ENCODE peak calls at places on chromosomes 1 and 21, in four cellular contexts. T is endothelial cell, Q is left lung, G is foreskin fibroblast. J is an unnamed sample.

GRCh38 chr1:15757575-15758401 is 807 bp upstream of the FBLIM1 start:
- DNase-seq in T (no peak), Q (no peak), G (peak; percentile 74), J (no peak)

GRCh38 chr1:31243451-31244286 is 4.0 kb upstream of the NKAIN1 start:
- DNase-seq in T (no peak), G (no peak), Q (no peak), J (no peak)

GRCh38 chr1:200150721-200151120 is 123.2 kb downstream of the NR5A2 start:
- DNase-seq in T (no peak), G (peak; percentile 91), Q (no peak), J (no peak)

GRCh38 chr1:221620437-221621384 is 121.2 kb downstream of the DUSP10 start:
- DNase-seq in Q (no peak), G (peak; percentile 70), T (no peak), J (no peak)

GRCh38 chr1:21573971-21574458 is 64.8 kb downstream of the ALPL start:
- DNase-seq in G (peak; percentile 79), Q (peak; percentile 87), T (peak; percentile 71), J (peak; percentile 53)

GRCh38 chr21:35063428-35064172 is 14.5 kb upstream of the RUNX1 start:
- DNase-seq in Q (no peak), G (no peak), T (no peak), J (no peak)

GRCh38 chr1:151158751-151159251 is 2.4 kb downstream of the TNFAIP8L2 start:
- DNase-seq in T (no peak), Q (peak; percentile 81), G (no peak), J (no peak)

GRCh38 chr1:25182629-25183028 is 49.7 kb downstream of the SYF2 start:
- DNase-seq in G (peak; percentile 8), T (no peak), Q (no peak), J (no peak)

GRCh38 chr21:43193651-43194302 is 25.0 kb downstream of the CRYAA start:
- DNase-seq in Q (no peak), G (peak; percentile 81), T (no peak), J (peak; percentile 17)

DNA sequence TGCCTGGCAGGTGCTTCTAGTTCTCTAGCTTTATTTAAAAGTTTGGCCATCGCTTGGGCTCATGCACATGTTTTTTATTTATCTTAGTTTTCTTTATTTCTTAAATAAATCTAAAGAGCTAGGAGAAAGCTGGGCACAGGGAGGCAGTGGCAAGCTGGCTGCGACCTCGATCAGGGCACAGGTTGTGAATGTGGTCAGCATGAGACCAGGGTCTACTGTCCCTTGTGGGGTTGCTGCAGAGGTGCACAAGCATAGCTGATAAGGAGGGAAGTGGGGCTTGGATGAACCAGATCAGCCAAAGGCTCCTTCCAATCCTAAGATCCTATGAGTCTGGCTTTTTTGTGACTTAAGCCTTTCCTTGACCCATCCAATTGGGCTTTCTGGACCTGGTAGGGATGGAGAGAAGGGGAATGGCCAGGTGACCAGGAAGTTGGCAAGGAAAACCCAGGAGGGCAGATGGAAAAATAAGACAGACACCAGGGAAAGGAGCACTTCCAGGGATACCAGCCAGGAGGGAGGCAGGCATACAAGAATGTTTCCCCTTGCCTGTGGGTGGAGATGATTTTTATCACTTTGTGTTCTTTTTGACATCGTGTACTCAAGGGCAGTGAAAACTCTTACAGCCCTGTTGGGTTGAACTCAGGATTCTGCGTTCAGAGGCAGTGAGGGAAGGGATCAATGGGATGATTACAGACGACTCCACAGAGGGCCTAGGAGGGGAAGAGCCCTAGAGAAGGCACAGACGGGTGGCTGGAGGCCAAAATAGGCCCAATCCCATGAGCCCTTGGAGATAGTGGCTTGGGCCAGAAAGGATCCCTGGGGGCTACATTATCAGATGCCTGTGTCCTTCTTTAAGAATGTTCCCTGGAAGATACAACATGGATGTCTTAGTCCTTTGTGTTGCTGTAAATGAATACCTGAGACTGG is 8.5 kb downstream of the CYP4B1 start:
- DNase-seq in T (no peak), Q (no peak), G (no peak), J (no peak)
- TF ChIP-seq CTCF in T (no peak), Q (no peak), G (no peak), J (no peak)

GRCh38 chr1:13539683-13540082 is 25.9 kb upstream of the LRRC38 start:
- DNase-seq in Q (no peak), T (no peak), G (no peak), J (no peak)
- TF ChIP-seq CTCF in Q (no peak), T (no peak), G (no peak), J (no peak)

DNA sequence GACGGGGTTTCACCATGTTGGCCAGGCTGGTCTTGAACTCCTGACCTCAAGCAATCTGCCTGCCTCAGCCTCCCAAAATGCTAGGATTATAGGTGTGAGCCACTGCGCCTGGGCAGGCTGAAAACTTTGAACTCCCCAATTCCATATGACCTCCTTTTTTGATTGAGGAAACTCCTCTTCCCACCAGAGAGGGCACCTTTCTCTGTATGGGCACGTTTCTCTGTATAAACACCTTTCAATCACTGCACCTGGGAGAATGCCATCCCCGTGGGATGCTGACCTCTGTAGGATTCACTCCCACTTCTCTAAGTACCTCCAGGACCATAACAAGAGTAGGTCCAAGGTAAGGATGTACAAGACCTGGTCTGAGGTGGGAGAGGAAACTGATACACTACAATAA is 9.7 kb upstream of the TEDDM1 start:
- DNase-seq in G (no peak), T (no peak), Q (no peak), J (no peak)
- TF ChIP-seq CTCF in G (no peak), T (no peak), Q (no peak), J (no peak)

DNA sequence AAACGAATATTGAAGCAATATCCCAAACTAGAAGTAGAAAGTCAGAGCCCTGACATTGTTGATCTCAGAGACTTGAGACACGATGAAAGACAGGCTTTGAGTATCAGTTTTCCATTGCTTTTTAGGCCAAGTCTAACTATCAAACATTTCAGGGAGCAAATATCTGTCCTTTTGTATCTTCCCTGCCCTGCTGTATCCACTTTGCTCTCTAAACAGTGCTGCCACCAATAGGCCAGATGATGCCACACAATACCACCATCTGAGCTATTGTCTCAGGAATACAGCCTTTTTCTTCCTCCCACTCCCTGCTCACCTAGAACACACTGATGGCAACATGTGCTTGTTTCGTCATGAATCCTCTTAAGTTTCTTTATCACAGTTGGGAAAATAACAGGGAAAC is 62.6 kb upstream of the SPAG17 start:
- DNase-seq in Q (no peak), T (peak; percentile 20), G (peak; percentile 33), J (no peak)
- TF ChIP-seq CTCF in Q (no peak), T (no peak), G (peak; percentile 40), J (no peak)

DNA sequence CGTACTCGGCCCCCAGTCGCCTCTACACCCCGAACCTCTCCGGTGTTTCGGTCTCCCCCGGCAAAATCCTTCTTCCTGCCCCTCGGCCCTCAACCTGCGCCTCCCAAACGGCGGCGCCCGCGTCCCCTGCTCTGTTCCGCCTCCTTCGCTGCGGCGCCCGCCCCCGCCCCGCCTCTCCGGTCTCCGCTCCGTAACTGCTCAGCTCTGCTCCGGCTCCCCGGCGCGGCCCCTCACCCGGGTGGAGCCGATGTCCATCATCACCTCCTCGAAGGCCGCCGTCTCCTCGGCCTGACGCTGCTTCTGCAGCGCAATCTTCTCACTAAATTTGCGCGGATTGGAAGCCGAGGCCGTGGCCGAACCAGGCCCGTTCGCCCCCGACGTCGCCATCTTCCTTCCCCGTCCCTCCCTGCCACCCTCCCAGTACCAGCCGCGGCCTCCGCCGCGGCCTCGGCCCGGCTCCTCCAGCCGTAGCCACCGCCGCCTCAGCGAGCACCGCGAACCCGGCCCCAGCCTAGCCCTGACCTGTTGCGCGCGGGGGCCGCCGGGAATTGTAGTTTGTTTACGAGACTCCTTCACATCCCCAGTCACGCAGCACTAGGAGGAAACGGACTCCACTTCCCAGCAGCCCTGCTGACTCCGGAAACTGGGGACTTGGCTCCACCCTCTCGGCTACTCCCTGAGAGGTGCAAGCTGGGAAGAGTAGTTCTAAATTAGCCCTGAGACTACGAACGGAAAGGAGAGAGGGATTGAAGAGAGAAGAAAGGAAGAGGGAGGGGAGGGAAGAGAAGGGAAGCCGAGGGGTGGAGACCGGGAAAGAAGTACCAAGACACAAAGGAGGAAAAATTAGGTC is at the start of gene CRTC2:
- DNase-seq in G (peak; percentile 99), T (peak; percentile 94), Q (peak; percentile 99), J (peak; percentile 99)
- TF ChIP-seq CTCF in G (no peak), T (no peak), Q (no peak), J (no peak)

GRCh38 chr21:33479679-33480480 is at the start of gene TMEM50B:
- DNase-seq in T (peak; percentile 96), Q (peak; percentile 100), G (peak; percentile 99), J (peak; percentile 84)

GRCh38 chr21:33477066-33477465 is 2.7 kb downstream of the TMEM50B start:
- DNase-seq in T (no peak), G (no peak), Q (no peak), J (no peak)

GRCh38 chr21:33478182-33478581 is 1.6 kb downstream of the TMEM50B start:
- DNase-seq in T (no peak), Q (no peak), G (peak; percentile 8), J (no peak)

GRCh38 chr21:33480481-33481103 is 818 bp upstream of the TMEM50B start:
- DNase-seq in G (no peak), T (no peak), Q (no peak), J (no peak)

GRCh38 chr21:33478858-33479678 is 706 bp downstream of the TMEM50B start:
- DNase-seq in T (peak; percentile 43), Q (peak; percentile 86), G (peak; percentile 69), J (no peak)
- TF ChIP-seq CTCF in T (no peak), Q (no peak), G (peak; percentile 12), J (peak; percentile 20)

DNA sequence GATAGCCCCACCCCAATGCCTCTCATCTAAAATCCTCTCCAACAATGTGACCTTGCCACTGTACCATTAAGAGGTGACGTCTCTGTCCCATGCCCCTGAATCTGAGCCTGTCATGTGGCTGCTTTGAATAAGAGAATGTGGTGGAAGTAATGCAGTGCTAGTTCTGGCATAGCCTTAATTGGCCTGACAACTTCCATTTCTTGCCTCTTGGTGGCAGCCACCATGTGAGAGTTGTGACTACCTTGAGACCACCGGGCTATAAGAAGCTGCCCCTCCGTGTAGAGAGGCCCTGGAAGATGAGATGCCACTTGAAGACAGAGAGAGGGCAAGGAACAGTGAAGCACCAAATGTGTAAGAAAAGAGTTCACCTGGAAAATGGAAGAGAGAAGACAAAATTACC is 95.4 kb downstream of the POFUT2 start:
- DNase-seq in T (no peak), G (no peak), Q (no peak), J (no peak)
- TF ChIP-seq CTCF in T (no peak), G (no peak), Q (no peak), J (no peak)

GRCh38 chr1:98792123-98792522 is 130.6 kb downstream of the SNX7 start:
- DNase-seq in T (no peak), G (peak; percentile 9), Q (no peak), J (no peak)
- TF ChIP-seq CTCF in T (no peak), G (no peak), Q (no peak), J (no peak)

J was measured in tibial nerve.